ENCODE peak calls at places on chromosomes 5 and 9, in five cellular contexts. F is retina, M is cardiac fibroblast, O is body of pancreas, Z is tibial artery. I is an unnamed sample.

GRCh38 chr5:14240366-14240765 is 97.2 kb downstream of the TRIO start:
- DNase-seq in F (no peak), M (peak), O (no peak), Z (no peak), I (no peak)

GRCh38 chr5:37197340-37198050 is 51.7 kb downstream of the CPLANE1 start:
- DNase-seq in F (no peak), M (peak), O (no peak), Z (no peak), I (no peak)

GRCh38 chr5:135455876-135456237 is 3.7 kb upstream of the TIFAB start:
- DNase-seq in F (no peak), M (no peak), O (no peak), Z (no peak), I (no peak)

GRCh38 chr9:92186631-92187030 is 71.4 kb upstream of the SPTLC1 start:
- DNase-seq in F (no peak), M (no peak), O (no peak), Z (no peak), I (no peak)

GRCh38 chr5:131406076-131406475 is 142.2 kb downstream of the CDC42SE2 start:
- DNase-seq in F (no peak), M (no peak), O (no peak), Z (no peak), I (no peak)

GRCh38 chr5:174559566-174560090 is 164.8 kb upstream of the MSX2 start:
- DNase-seq in F (no peak), M (no peak), O (no peak), Z (no peak), I (no peak)

GRCh38 chr5:3517331-3517730 is 78.3 kb upstream of the IRX1 start:
- DNase-seq in F (peak), M (no peak), O (no peak), Z (no peak), I (no peak)

GRCh38 chr5:56625577-56625976 is 189.8 kb upstream of the MAP3K1 start:
- DNase-seq in F (no peak), M (peak), O (no peak), Z (no peak), I (no peak)

GRCh38 chr5:39760385-39761198 is 335.8 kb upstream of the DAB2 start:
- DNase-seq in F (no peak), M (peak), O (peak), Z (peak), I (no peak)

GRCh38 chr9:113479150-113479761 is 15.7 kb downstream of the RGS3 start:
- DNase-seq in F (no peak), M (no peak), O (no peak), Z (no peak), I (peak)

GRCh38 chr9:127196826-127197145 is 67.8 kb upstream of the GARNL3 start:
- DNase-seq in F (no peak), M (no peak), O (no peak), Z (no peak), I (no peak)

GRCh38 chr5:37945446-37945845 is 105.6 kb upstream of the GDNF start:
- DNase-seq in F (no peak), M (no peak), O (no peak), Z (no peak), I (no peak)

GRCh38 chr5:93620487-93621339 is 37.7 kb downstream of the NR2F1 start:
- DNase-seq in F (peak), M (peak), O (peak), Z (peak), I (peak)

GRCh38 chr9:130837002-130837511 is 2.0 kb downstream of the ABL1 start:
- DNase-seq in F (no peak), M (peak), O (no peak), Z (no peak), I (no peak)

GRCh38 chr9:88880194-88880593 is 111.1 kb upstream of the S1PR3 start:
- DNase-seq in F (no peak), M (no peak), O (no peak), Z (no peak), I (no peak)

GRCh38 chr5:151383011-151383410 is 35.7 kb upstream of the SLC36A2 start:
- DNase-seq in F (no peak), M (no peak), O (no peak), Z (no peak), I (no peak)

GRCh38 chr9:122261469-122261881 is 3.2 kb downstream of the RBM18 start:
- DNase-seq in F (no peak), M (peak), O (peak), Z (peak), I (peak)

GRCh38 chr5:163822548-163822947 is 317.1 kb downstream of the MAT2B start:
- DNase-seq in F (no peak), M (no peak), O (no peak), Z (no peak), I (no peak)

GRCh38 chr5:435156-435790 is 7.7 kb upstream of the EXOC3 start:
- DNase-seq in F (no peak), M (no peak), O (no peak), Z (peak), I (peak)

GRCh38 chr9:126327016-126327749 is 554 bp downstream of the MVB12B start:
- DNase-seq in F (peak), M (no peak), O (no peak), Z (no peak), I (no peak)

GRCh38 chr5:100846722-100847121 is 56.4 kb downstream of the ST8SIA4 start:
- DNase-seq in F (no peak), M (peak), O (no peak), Z (no peak), I (no peak)

GRCh38 chr9:35564658-35565061 is 40.4 kb upstream of the TESK1 start:
- DNase-seq in F (no peak), M (peak), O (no peak), Z (peak), I (no peak)

I was measured in transverse colon.